ENCODE peak calls at places on chromosomes 4 and X, in six cellular contexts. G is GM23248, S is mesothelial cell of epicardium, B is IMR-90, Y is esophagus muscularis mucosa, Q is transverse colon. K is an unnamed sample.

GRCh38 chr4:3759236-3759635 is 6.9 kb upstream of the ADRA2C start:
- DNase-seq in Q (no peak), Y (no peak), S (no peak), B (no peak), G (peak), K (no peak)

GRCh38 chr4:120862432-120862831 is 60.1 kb downstream of the PRDM5 start:
- DNase-seq in S (no peak), Q (no peak), B (no peak), Y (no peak), G (no peak), K (no peak)

GRCh38 chr4:13829457-13829856 is 201.9 kb upstream of the BOD1L1 start:
- DNase-seq in G (no peak), S (no peak), Y (no peak), B (peak), Q (no peak), K (no peak)

GRCh38 chrX:112849010-112849409 is 8.4 kb upstream of the AMOT start:
- DNase-seq in G (peak), S (no peak), Y (no peak), Q (no peak), B (peak), K (no peak)

GRCh38 chr4:64479338-64479737 is 70.1 kb upstream of the TECRL start:
- DNase-seq in G (no peak), Q (no peak), B (no peak), Y (no peak), S (no peak), K (no peak)

GRCh38 chr4:148017801-148018200 is 285.9 kb downstream of the ARHGAP10 start:
- DNase-seq in S (no peak), Q (no peak), Y (no peak), B (no peak), G (no peak), K (no peak)

GRCh38 chrX:153771686-153772607 is 7.9 kb downstream of the PLXNB3 start:
- DNase-seq in S (no peak), Y (no peak), G (no peak), Q (no peak), B (no peak), K (no peak)

GRCh38 chr4:47374477-47374876 is 89.0 kb downstream of the COMMD8 start:
- DNase-seq in Y (no peak), G (peak), Q (no peak), B (peak), S (no peak), K (no peak)

GRCh38 chr4:127782025-127782274 is 172 bp upstream of the HSPA4L start:
- DNase-seq in Q (peak), S (no peak), B (peak), G (peak), Y (no peak), K (peak)

GRCh38 chr4:164012396-164013027 is 518.0 kb downstream of the TMA16 start:
- DNase-seq in S (peak), Y (no peak), G (no peak), B (no peak), Q (no peak), K (no peak)

GRCh38 chr4:154205471-154205870 is 286.1 kb downstream of the DCHS2 start:
- DNase-seq in B (no peak), G (peak), Q (no peak), S (no peak), Y (no peak), K (no peak)

GRCh38 chr4:140856692-140857091 is 100.5 kb upstream of the TBC1D9 start:
- DNase-seq in Y (no peak), B (peak), S (no peak), G (peak), Q (no peak), K (no peak)

GRCh38 chr4:60822986-60823385 is 377.1 kb upstream of the ADGRL3 start:
- DNase-seq in Y (no peak), S (no peak), G (no peak), Q (no peak), B (no peak), K (no peak)

GRCh38 chrX:130523460-130524394 is 121.9 kb downstream of the RBMX2 start:
- DNase-seq in B (no peak), S (peak), Q (peak), Y (no peak), G (no peak), K (peak)

GRCh38 chrX:47093860-47094259 is 15.6 kb downstream of the RGN start:
- DNase-seq in Q (no peak), G (no peak), Y (no peak), B (no peak), S (no peak), K (no peak)

GRCh38 chr4:158912390-158913175 is 143.8 kb downstream of the FNIP2 start:
- DNase-seq in G (peak), S (no peak), B (peak), Q (no peak), Y (no peak), K (no peak)

GRCh38 chr4:155134136-155134535 is 74.3 kb upstream of the NPY2R start:
- DNase-seq in Y (no peak), B (no peak), Q (no peak), S (no peak), G (no peak), K (no peak)

GRCh38 chr4:113332701-113333100 is 283.2 kb downstream of the ANK2 start:
- DNase-seq in S (no peak), G (no peak), B (no peak), Q (no peak), Y (no peak), K (no peak)

GRCh38 chr4:144787365-144788263 is 141.7 kb downstream of the HHIP start:
- DNase-seq in G (peak), S (no peak), Y (no peak), Q (no peak), B (peak), K (no peak)

GRCh38 chrX:20857746-20858145 is 516.5 kb upstream of the CNKSR2 start:
- DNase-seq in G (peak), S (no peak), B (no peak), Y (no peak), Q (no peak), K (no peak)

GRCh38 chr4:172758586-172759340 is 409.8 kb upstream of the GALNT7 start:
- DNase-seq in G (peak), Y (no peak), S (no peak), Q (no peak), B (peak), K (no peak)

K was measured in CMK.